ENCODE peak calls at places on chromosomes 5 and 9, in seven cellular contexts. G is GM12891, W is NB4, F is Peyer's patch, Q is stomach, A is body of pancreas, X is uterus. L is an unnamed sample.

GRCh38 chr9:2859776-2860379 is 16.0 kb upstream of the PUM3 start:
- DNase-seq in X (peak), W (peak), F (peak), A (peak), G (no peak), Q (peak), L (peak)

GRCh38 chr9:976805-977360 is 428 bp downstream of the DMRT3 start:
- DNase-seq in W (no peak), G (no peak), Q (no peak), A (no peak), F (no peak), X (no peak), L (peak)

GRCh38 chr9:111730937-111731567 is 63.7 kb downstream of the SHOC1 start:
- DNase-seq in A (no peak), X (no peak), F (no peak), W (no peak), G (no peak), Q (no peak), L (no peak)

GRCh38 chr9:133005221-133005760 is 25.5 kb upstream of the GTF3C5 start:
- DNase-seq in F (no peak), W (no peak), G (no peak), X (no peak), A (no peak), Q (no peak), L (no peak)

GRCh38 chr5:66565878-66566277 is 30.3 kb upstream of the MAST4 start:
- DNase-seq in Q (no peak), G (no peak), W (peak), X (no peak), A (no peak), F (no peak), L (no peak)

GRCh38 chr5:123882946-123883345 is 371.0 kb downstream of the CSNK1G3 start:
- DNase-seq in X (no peak), Q (no peak), W (no peak), F (no peak), G (no peak), A (no peak), L (no peak)

GRCh38 chr5:134878403-134878802 is 4.2 kb downstream of the TXNDC15 start:
- DNase-seq in A (peak), Q (peak), G (no peak), X (no peak), F (no peak), W (no peak), L (peak)

GRCh38 chr9:3708751-3709150 is 182.9 kb upstream of the RFX3 start:
- DNase-seq in G (no peak), A (peak), W (no peak), Q (no peak), X (no peak), F (no peak), L (peak)

GRCh38 chr9:78562021-78562420 is 265.1 kb downstream of the PSAT1 start:
- DNase-seq in A (no peak), W (no peak), Q (no peak), G (no peak), F (no peak), X (no peak), L (no peak)

GRCh38 chr5:95955996-95956899 is 5.4 kb downstream of the ELL2 start:
- DNase-seq in X (no peak), F (no peak), A (no peak), G (no peak), W (no peak), Q (no peak), L (peak)

GRCh38 chr5:146758898-146759297 is 119.7 kb downstream of the PPP2R2B start:
- DNase-seq in W (no peak), A (no peak), Q (no peak), X (no peak), F (no peak), G (no peak), L (no peak)

GRCh38 chr5:380701-381309 is 59.3 kb downstream of the AHRR start:
- DNase-seq in X (no peak), W (peak), G (no peak), Q (no peak), F (no peak), A (no peak), L (no peak)

GRCh38 chr9:81264516-81264915 is 424.8 kb downstream of the TLE1 start:
- DNase-seq in F (no peak), G (no peak), W (no peak), A (peak), X (no peak), Q (no peak), L (no peak)

GRCh38 chr5:126437706-126438105 is 14.5 kb downstream of the GRAMD2B start:
- DNase-seq in X (no peak), Q (no peak), G (no peak), F (no peak), W (peak), A (no peak), L (no peak)

GRCh38 chr5:40046792-40047191 is 622.0 kb upstream of the DAB2 start:
- DNase-seq in W (no peak), X (no peak), F (no peak), A (no peak), Q (no peak), G (no peak), L (no peak)

DNA sequence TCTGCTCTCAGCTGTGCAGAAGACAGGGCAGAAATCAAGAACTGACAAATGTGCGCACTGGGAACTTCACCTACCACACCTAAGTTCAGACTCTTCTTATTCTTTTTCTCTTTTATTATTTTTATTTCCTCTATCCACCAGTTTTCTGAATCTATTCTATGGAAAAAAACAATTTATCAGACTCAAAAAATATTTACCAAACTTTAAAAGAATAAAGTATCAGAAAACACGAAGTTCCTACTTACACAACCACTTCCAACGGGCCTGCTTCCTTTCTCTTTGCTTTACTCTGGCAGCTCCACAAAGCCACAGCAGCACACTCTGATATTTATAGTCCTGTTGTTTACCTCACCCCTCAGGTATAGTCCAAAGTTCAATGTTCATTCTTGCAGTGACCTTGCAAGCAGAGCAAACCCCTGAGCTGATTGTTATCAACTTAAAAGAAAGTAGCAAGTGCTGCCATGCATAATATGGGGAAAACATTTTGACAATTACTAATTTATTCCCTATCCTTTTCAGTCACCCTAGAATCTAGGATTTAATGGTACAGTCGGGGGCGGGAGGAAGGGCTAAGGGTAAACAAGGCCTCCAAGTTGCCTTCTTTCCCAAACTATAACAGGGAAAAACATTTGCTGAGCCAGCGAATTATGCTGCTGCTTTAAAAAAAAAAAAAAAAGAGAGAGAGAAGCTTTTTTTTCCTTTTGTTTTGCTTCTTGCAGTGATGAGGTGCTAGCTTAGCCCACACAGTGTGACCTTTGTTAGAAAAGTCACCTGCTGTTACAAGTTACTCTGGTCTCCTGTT is at the start of gene SELENOP:
- DNase-seq in A (peak), W (peak), X (peak), Q (peak), F (no peak), G (no peak), L (peak)
- TF ChIP-seq POLR2A in A (peak), W (no peak), X (peak), Q (peak), F (peak), G (no peak), L (peak)

DNA sequence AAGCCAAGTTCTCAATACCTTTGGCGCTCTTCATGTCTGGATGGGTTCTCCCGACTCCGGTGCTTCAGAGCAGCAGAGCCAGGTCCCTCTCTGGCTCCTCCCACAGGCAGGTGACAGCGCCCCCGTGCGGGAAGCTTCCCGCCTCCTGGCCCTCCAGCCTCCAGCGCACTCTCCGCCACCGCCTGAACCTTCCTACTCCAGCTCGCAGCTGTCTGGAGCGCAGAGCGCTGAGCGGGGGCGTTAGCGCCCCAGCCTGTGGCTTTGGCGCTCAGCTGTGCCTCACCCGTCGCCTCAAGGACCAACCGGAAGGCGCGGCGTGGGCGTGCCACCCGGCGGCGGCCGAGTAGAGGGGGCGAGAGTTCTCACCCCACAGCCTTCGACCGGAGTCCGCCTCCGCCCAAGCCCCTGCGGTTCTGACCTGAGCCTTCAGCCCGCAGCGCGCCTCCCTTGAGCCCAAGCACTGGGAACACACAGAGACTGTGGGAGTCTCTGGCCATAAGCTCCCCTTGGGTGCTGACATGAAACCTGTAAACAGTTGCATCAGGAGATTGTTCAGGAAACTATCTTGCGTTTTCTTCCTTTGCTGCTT is at the start of gene SLCO4C1:
- DNase-seq in G (peak), F (peak), X (peak), A (peak), Q (peak), W (peak), L (peak)
- TF ChIP-seq POLR2A in G (no peak), F (no peak), X (no peak), A (peak), Q (no peak), W (no peak), L (no peak)

GRCh38 chr5:172336666-172337310 is 53.2 kb upstream of the UBTD2 start:
- DNase-seq in X (no peak), G (no peak), W (peak), A (no peak), F (no peak), Q (no peak), L (no peak)
- TF ChIP-seq POLR2A in X (no peak), G (no peak), W (no peak), A (no peak), F (no peak), Q (no peak), L (no peak)

GRCh38 chr9:120531683-120532300 is 48.2 kb downstream of the CDK5RAP2 start:
- DNase-seq in W (peak), Q (no peak), A (no peak), G (no peak), F (no peak), X (no peak), L (peak)

GRCh38 chr9:120532891-120533290 is 47.1 kb downstream of the CDK5RAP2 start:
- DNase-seq in A (no peak), G (no peak), Q (no peak), X (no peak), F (no peak), W (no peak), L (no peak)

GRCh38 chr9:120534266-120534665 is 45.7 kb downstream of the CDK5RAP2 start:
- DNase-seq in F (no peak), G (no peak), W (no peak), Q (no peak), X (no peak), A (no peak), L (no peak)

GRCh38 chr9:120536094-120536493 is 43.9 kb downstream of the CDK5RAP2 start:
- DNase-seq in F (no peak), G (no peak), Q (no peak), A (no peak), W (no peak), X (no peak), L (no peak)

DNA sequence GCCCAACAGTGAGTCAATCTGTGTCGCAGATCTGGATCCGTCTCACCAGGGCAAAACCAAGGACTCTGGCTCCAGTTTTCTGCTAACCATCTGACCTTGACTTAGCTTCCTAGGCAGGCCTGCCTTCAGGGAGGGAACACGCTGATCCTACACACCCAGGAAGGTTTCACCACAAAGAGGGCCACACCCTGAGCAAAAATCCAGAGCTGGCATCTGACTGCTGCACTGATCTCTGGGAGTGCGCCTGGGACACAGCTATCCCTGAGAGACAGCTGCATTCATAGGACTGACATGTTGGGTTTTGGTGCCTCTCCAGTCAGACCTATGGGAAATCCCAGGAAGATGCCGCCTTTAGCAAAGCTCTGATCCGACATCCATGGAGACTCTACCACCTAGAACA is 47.5 kb downstream of the CDK5RAP2 start:
- DNase-seq in Q (peak), A (peak), G (no peak), F (no peak), X (no peak), W (no peak), L (no peak)
- TF ChIP-seq POLR2A in Q (no peak), A (no peak), G (no peak), F (peak), X (no peak), W (no peak), L (no peak)

L was measured in thyroid gland.